ENCODE peak calls at places on chromosomes 5 and 9, in four cellular contexts. M is NCI-H526 treated with DMSO at 0.1 percent for 48 hours, X is NCI-H146, A is sigmoid colon. K is an unnamed sample.

GRCh38 chr9:13967011-13967410 is 346.9 kb downstream of the NFIB start:
- DNase-seq in X (no peak), M (no peak), A (no peak), K (no peak)

GRCh38 chr5:38466444-38467189 is 89.8 kb downstream of the LIFR start:
- DNase-seq in M (no peak), X (no peak), A (peak; percentile 88), K (peak; percentile 83)

GRCh38 chr5:35319231-35320002 is 89.1 kb upstream of the PRLR start:
- DNase-seq in X (no peak), A (peak; percentile 79), M (no peak), K (peak; percentile 58)

GRCh38 chr5:103358305-103358996 is 99.9 kb downstream of the MACIR start:
- DNase-seq in M (no peak), X (no peak), A (no peak), K (no peak)

GRCh38 chr9:79663299-79663698 is 91.5 kb downstream of the TLE4 start:
- DNase-seq in M (no peak), A (no peak), X (no peak), K (no peak)

GRCh38 chr9:129761901-129762359 is 9.1 kb upstream of the PTGES start:
- DNase-seq in M (no peak), A (no peak), X (no peak), K (no peak)

GRCh38 chr5:60210810-60211209 is 317.3 kb upstream of the PDE4D start:
- DNase-seq in M (no peak), A (no peak), X (no peak), K (no peak)

GRCh38 chr5:16528382-16528849 is 62.8 kb upstream of the ZNF622 start:
- DNase-seq in A (no peak), M (no peak), X (no peak), K (no peak)

GRCh38 chr5:171806976-171807823 is 21.6 kb downstream of the SMIM23 start:
- DNase-seq in M (no peak), X (peak; percentile 7), A (no peak), K (no peak)

GRCh38 chr9:81609782-81610738 is 79.3 kb downstream of the TLE1 start:
- DNase-seq in M (no peak), X (no peak), A (no peak), K (no peak)

GRCh38 chr5:124908603-124909451 is 162.4 kb upstream of the ZNF608 start:
- DNase-seq in A (no peak), X (peak; percentile 86), M (no peak), K (no peak)

GRCh38 chr9:121841771-121842611 is 190.6 kb downstream of the DAB2IP start:
- DNase-seq in M (no peak), X (no peak), A (no peak), K (peak; percentile 32)

GRCh38 chr9:5549671-5550650 is 39.6 kb downstream of the PDCD1LG2 start:
- DNase-seq in A (no peak), X (no peak), M (no peak), K (no peak)

GRCh38 chr5:136613243-136613642 is 247.9 kb upstream of the TRPC7 start:
- DNase-seq in X (no peak), A (no peak), M (no peak), K (no peak)

GRCh38 chr5:90233496-90233895 is 176.1 kb downstream of the CETN3 start:
- DNase-seq in X (no peak), M (no peak), A (no peak), K (no peak)

GRCh38 chr5:128965011-128965637 is at the start of gene SLC27A6:
- DNase-seq in A (peak; percentile 61), X (no peak), M (peak; percentile 1), K (no peak)

GRCh38 chr9:78314953-78315870 is 18.3 kb downstream of the PSAT1 start:
- DNase-seq in M (no peak), A (no peak), X (no peak), K (no peak)

GRCh38 chr5:101783241-101784095 is 512.6 kb downstream of the SLCO4C1 start:
- DNase-seq in X (peak; percentile 50), A (no peak), M (no peak), K (no peak)

GRCh38 chr5:103362211-103362610 is 103.6 kb downstream of the MACIR start:
- DNase-seq in X (no peak), A (no peak), M (no peak), K (no peak)

GRCh38 chr5:176693477-176693851 is 46.2 kb downstream of the TSPAN17 start:
- DNase-seq in M (no peak), A (no peak), X (no peak), K (no peak)

GRCh38 chr5:122263352-122264030 is 48.5 kb upstream of the SNCAIP start:
- DNase-seq in X (no peak), A (no peak), M (peak; percentile 62), K (no peak)